ENCODE peak calls at places on chromosomes 1 and 21, in five cellular contexts. V is tibial nerve, L is transverse colon, G is ovary, O is sigmoid colon. C is an unnamed sample. For H3K36me3, the result is how much of the 10 kb centered on the place peaks cover.

GRCh38 chr1:99647460-99647859 is 1.5 kb downstream of the PALMD start:
- DNase-seq in O (no peak), G (no peak), V (no peak), L (no peak), C (no peak)

GRCh38 chr21:28810826-28811524 is 181.7 kb downstream of the LTN1 start:
- DNase-seq in V (no peak), O (no peak), L (no peak), G (no peak), C (no peak)

GRCh38 chr1:178643871-178644270 is 81.2 kb upstream of the RALGPS2 start:
- DNase-seq in G (no peak), V (no peak), O (no peak), L (no peak), C (no peak)

GRCh38 chr1:180365039-180365438 is 135.0 kb downstream of the LHX4 start:
- DNase-seq in O (no peak), V (no peak), G (no peak), L (no peak), C (no peak)

GRCh38 chr1:22922640-22923039 is 50.0 kb downstream of the LACTBL1 start:
- DNase-seq in V (no peak), O (no peak), G (no peak), L (no peak), C (no peak)

GRCh38 chr1:48302652-48303051 is 80.1 kb downstream of the SLC5A9 start:
- DNase-seq in V (no peak), L (no peak), O (no peak), G (no peak), C (no peak)

GRCh38 chr1:193264313-193265065 is 78.1 kb upstream of the B3GALT2 start:
- DNase-seq in L (no peak), G (no peak), O (no peak), V (no peak), C (no peak)

GRCh38 chr1:207309775-207310273 is 11.7 kb upstream of the CD55 start:
- DNase-seq in V (no peak), L (peak), G (no peak), O (no peak), C (no peak)

GRCh38 chr1:59083946-59084865 is 212.7 kb upstream of the FGGY start:
- DNase-seq in G (no peak), O (no peak), L (no peak), V (no peak), C (no peak)

GRCh38 chr21:31182231-31183129 is 144.2 kb upstream of the KRTAP19-8 start:
- DNase-seq in O (no peak), L (no peak), G (no peak), V (no peak), C (no peak)

GRCh38 chr1:233440952-233441401 is 113.5 kb downstream of the MAP3K21 start:
- DNase-seq in G (peak), O (no peak), V (no peak), L (no peak), C (no peak)

GRCh38 chr1:208248254-208248935 is 4.2 kb upstream of the PLXNA2 start:
- DNase-seq in V (no peak), O (no peak), G (no peak), L (no peak), C (no peak)

GRCh38 chr1:184069675-184070074 is 18.1 kb downstream of the TSEN15 start:
- DNase-seq in O (no peak), L (no peak), G (no peak), V (no peak), C (no peak)

GRCh38 chr1:170707959-170708666 is 44.2 kb downstream of the PRRX1 start:
- DNase-seq in L (no peak), G (no peak), V (no peak), O (no peak), C (no peak)

GRCh38 chr1:155970531-155971167 is 7.7 kb downstream of the ARHGEF2 start:
- DNase-seq in G (peak), V (peak), O (peak), L (peak), C (peak)

GRCh38 chr1:38285807-38286530 is 239.4 kb upstream of the POU3F1 start:
- DNase-seq in G (no peak), O (no peak), L (no peak), V (no peak), C (no peak)

GRCh38 chr1:46396429-46397398 is 2.6 kb downstream of the FAAH start:
- DNase-seq in V (no peak), L (no peak), O (peak), G (no peak), C (no peak)

GRCh38 chr1:27630859-27631491 is 4.0 kb downstream of the FGR start:
- DNase-seq in L (no peak), V (no peak), O (peak), G (peak), C (no peak)
- TF ChIP-seq EP300 in L (no peak), V (no peak), O (no peak), G (no peak), C (no peak)

DNA sequence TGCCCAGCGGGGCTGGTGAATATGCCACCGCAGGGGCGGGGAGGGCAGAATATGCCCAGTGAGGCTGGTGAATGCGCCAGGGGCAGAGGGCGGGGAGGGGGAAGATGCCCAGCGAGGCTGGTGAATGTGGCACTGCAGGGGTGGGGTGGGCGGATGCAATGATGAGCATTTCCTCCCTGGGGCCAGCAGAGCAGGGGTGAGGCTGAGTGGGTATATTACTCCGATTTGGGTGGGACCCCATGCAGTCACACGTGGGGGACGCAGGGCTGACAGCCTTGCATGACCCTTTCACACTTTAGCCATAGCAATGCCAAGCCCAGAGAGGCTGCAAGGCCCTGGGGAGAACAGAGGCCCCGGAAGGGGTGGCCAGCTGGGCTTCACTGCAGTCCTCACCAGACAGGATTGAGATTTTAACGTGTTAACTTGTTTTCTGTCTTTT is 9.3 kb upstream of the SLX9 start:
- DNase-seq in L (peak), V (no peak), O (no peak), G (no peak), C (no peak)
- H3K36me3 ChIP-seq in L (under half), V (under half), O (under half), G (under half), C (under half)

GRCh38 chr1:44531785-44532566 is 126.9 kb downstream of the RNF220 start:
- DNase-seq in G (no peak), V (no peak), O (no peak), L (no peak), C (no peak)
- TF ChIP-seq EP300 in G (no peak), V (no peak), O (no peak), L (no peak), C (no peak)

GRCh38 chr1:203056516-203056915 is 29.3 kb downstream of the MYOG start:
- DNase-seq in L (no peak), V (no peak), O (no peak), G (no peak), C (no peak)
- H3K36me3 ChIP-seq in L (under half), V (under half), O (under half), G (under half), C (under half)

GRCh38 chr21:45146801-45147200 is 72.4 kb downstream of the ADARB1 start:
- DNase-seq in L (no peak), G (no peak), V (no peak), O (peak), C (no peak)
- TF ChIP-seq EP300 in L (no peak), G (no peak), V (no peak), O (no peak), C (no peak)

DNA sequence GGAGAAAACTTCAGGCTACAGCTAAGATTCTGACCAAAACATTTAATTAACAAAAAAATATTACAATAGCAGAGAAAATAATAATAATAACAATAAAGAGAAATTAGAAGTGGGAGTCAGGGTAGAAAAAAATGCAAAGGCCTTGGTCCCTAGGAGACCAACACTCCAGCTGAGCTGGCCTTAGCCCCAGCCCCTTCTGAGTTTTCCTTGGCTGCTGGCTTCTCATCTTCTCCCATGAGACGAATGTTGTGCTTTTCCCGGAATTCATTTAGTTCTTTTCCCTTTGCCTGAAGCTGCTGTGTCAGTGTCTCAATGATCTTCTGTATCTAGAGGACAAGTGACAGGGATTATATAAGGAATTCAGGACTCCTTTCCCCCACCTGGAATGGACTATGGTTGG is 2.4 kb downstream of the KLHDC9 start:
- DNase-seq in V (no peak), L (no peak), O (no peak), G (no peak), C (no peak)
- H3K36me3 ChIP-seq in V (under half), L (under half), O (under half), G (under half), C (under half)

GRCh38 chr1:205271745-205272144 is 44.0 kb downstream of the TMCC2 start:
- DNase-seq in V (no peak), O (no peak), L (no peak), G (no peak), C (no peak)

GRCh38 chr1:205272541-205272940 is 44.8 kb downstream of the TMCC2 start:
- DNase-seq in L (no peak), G (no peak), V (no peak), O (no peak), C (no peak)

GRCh38 chr1:205275133-205275532 is 46.4 kb downstream of the NUAK2 start:
- DNase-seq in L (peak), V (no peak), G (no peak), O (no peak), C (no peak)

GRCh38 chr1:205274041-205274691 is 46.4 kb downstream of the TMCC2 start:
- DNase-seq in V (no peak), L (no peak), O (no peak), G (no peak), C (no peak)

DNA sequence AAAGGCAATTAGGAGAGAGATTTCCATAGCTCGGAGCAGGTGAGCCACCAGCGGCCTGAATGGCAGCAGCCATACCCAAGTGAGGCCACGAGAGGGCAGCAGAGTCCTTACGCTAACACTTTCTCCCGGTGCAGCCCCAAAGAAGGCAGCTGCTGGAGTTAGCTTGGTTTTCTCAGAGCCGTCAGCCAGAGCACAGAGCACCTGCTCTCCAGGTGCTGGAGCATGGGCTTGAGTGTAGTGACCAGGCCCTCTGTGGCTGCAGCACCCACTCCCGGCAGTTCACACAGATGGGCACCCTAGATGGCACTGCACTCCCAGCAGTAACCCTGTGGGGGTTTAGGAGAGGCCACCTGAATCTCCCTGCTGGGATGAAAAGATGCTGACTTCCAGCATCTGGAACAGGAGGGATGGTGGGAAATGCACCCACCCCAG is 45.8 kb downstream of the TMCC2 start:
- DNase-seq in L (peak), O (peak), G (peak), V (peak), C (peak)
- TF ChIP-seq EP300 in L (no peak), O (no peak), G (no peak), V (no peak), C (no peak)

GRCh38 chr1:15969321-15969880 is 6.5 kb downstream of the ZBTB17 start:
- DNase-seq in V (no peak), G (no peak), L (no peak), O (no peak), C (no peak)

GRCh38 chr1:15965228-15965767 is 10.6 kb downstream of the ZBTB17 start:
- DNase-seq in G (no peak), V (no peak), O (no peak), L (no peak), C (peak)

GRCh38 chr1:15968172-15968571 is 7.7 kb downstream of the ZBTB17 start:
- DNase-seq in G (no peak), O (no peak), L (no peak), V (no peak), C (no peak)

GRCh38 chr1:15966081-15966955 is 9.6 kb downstream of the ZBTB17 start:
- DNase-seq in V (no peak), O (no peak), G (no peak), L (peak), C (no peak)

GRCh38 chr1:15966956-15967344 is 9.0 kb downstream of the ZBTB17 start:
- DNase-seq in O (no peak), G (no peak), L (no peak), V (no peak), C (peak)
- H3K36me3 ChIP-seq in O (under half), G (under half), L (under half), V (under half), C (under half)

GRCh38 chr1:61330571-61330970 is 248.2 kb downstream of the NFIA start:
- DNase-seq in G (no peak), L (no peak), O (no peak), V (no peak), C (no peak)

GRCh38 chr1:61332796-61333195 is 250.4 kb downstream of the NFIA start:
- DNase-seq in V (no peak), O (no peak), G (no peak), L (no peak), C (no peak)

GRCh38 chr1:61334718-61335589 is 252.6 kb downstream of the NFIA start:
- DNase-seq in O (peak), L (peak), G (peak), V (no peak), C (no peak)

GRCh38 chr1:61330018-61330417 is 247.7 kb downstream of the NFIA start:
- DNase-seq in L (no peak), O (no peak), V (no peak), G (no peak), C (no peak)

DNA sequence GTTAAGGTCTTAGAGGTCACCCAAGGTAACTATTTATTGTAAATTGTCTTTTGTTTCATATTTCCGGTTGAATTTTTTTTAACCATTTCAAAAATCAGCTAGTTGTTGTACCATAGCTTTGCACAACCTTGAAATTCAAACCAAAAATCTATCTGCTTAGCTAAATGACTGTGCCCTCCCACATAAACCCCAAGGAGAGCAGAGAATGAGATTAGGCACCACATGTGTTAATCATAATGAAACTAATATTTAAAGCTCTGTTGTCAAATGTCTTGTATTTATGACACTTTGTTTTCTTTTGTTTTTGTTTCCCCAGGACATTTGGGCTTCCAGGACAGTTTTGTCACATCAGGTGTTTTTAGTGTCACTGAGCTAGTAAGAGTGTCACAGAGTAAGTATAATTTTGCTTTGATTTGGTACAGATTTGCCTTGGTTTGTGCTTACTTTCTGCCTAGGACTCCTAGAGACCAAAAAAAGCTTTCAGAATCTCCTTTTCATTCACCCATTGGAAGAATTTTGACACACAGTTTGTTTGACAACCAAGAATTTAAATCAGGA is 249.9 kb downstream of the NFIA start:
- DNase-seq in V (no peak), L (no peak), G (no peak), O (no peak), C (no peak)
- TF ChIP-seq EP300 in V (no peak), L (no peak), G (no peak), O (no peak), C (no peak)

GRCh38 chr1:223750730-223751572 is 38.6 kb downstream of the CAPN2 start:
- DNase-seq in G (no peak), L (no peak), V (no peak), O (no peak), C (no peak)

GRCh38 chr1:223745731-223746130 is 33.4 kb downstream of the CAPN2 start:
- DNase-seq in V (no peak), L (no peak), G (no peak), O (no peak), C (no peak)

GRCh38 chr1:223748405-223748772 is 36.0 kb downstream of the CAPN2 start:
- DNase-seq in L (peak), G (peak), V (no peak), O (no peak), C (no peak)

GRCh38 chr1:223747838-223748335 is 35.5 kb downstream of the CAPN2 start:
- DNase-seq in G (peak), O (no peak), V (no peak), L (peak), C (no peak)

GRCh38 chr1:223748773-223749733 is 36.7 kb downstream of the CAPN2 start:
- DNase-seq in V (peak), G (peak), O (peak), L (peak), C (peak)
- H3K36me3 ChIP-seq in V (half or more), G (under half), O (half or more), L (half or more), C (half or more)